ENCODE peak calls at places on chromosomes 2 and 18, in four cellular contexts. One of them, this sample, is unnamed.

GRCh38 chr2:171420728-171421563 is 12.8 kb downstream of the METTL8 start:
- ATAC-seq in heart left ventricle: no peak
- ATAC-seq in naive thymus-derived CD4-positive, alpha-beta T cell: no peak
- ATAC-seq in CD4-positive, alpha-beta T cell: no peak
- ATAC-seq in this sample: peak; percentile 67

GRCh38 chr2:213752575-213752974 is 468.3 kb downstream of the SPAG16 start:
- ATAC-seq in heart left ventricle: no peak
- ATAC-seq in naive thymus-derived CD4-positive, alpha-beta T cell: no peak
- ATAC-seq in CD4-positive, alpha-beta T cell: no peak
- ATAC-seq in this sample: no peak

GRCh38 chr2:119307419-119308140 is 59.1 kb downstream of the C2orf76 start:
- ATAC-seq in heart left ventricle: no peak
- ATAC-seq in naive thymus-derived CD4-positive, alpha-beta T cell: no peak
- ATAC-seq in CD4-positive, alpha-beta T cell: no peak
- ATAC-seq in this sample: no peak

GRCh38 chr2:147632193-147632592 is 212.6 kb upstream of the ACVR2A start:
- ATAC-seq in heart left ventricle: peak; percentile 39
- ATAC-seq in naive thymus-derived CD4-positive, alpha-beta T cell: no peak
- ATAC-seq in CD4-positive, alpha-beta T cell: no peak
- ATAC-seq in this sample: no peak

GRCh38 chr2:178480227-178481181 is at the start of gene PLEKHA3:
- ATAC-seq in heart left ventricle: peak; percentile 90
- ATAC-seq in naive thymus-derived CD4-positive, alpha-beta T cell: peak; percentile 73
- ATAC-seq in CD4-positive, alpha-beta T cell: peak; percentile 35
- ATAC-seq in this sample: peak; percentile 90

GRCh38 chr2:219086215-219086614 is 25.5 kb upstream of the IHH start:
- ATAC-seq in heart left ventricle: no peak
- ATAC-seq in naive thymus-derived CD4-positive, alpha-beta T cell: peak; percentile 41
- ATAC-seq in CD4-positive, alpha-beta T cell: no peak
- ATAC-seq in this sample: no peak

GRCh38 chr2:129764376-129765325 is 214.8 kb upstream of the RAB6C start:
- ATAC-seq in heart left ventricle: no peak
- ATAC-seq in naive thymus-derived CD4-positive, alpha-beta T cell: no peak
- ATAC-seq in CD4-positive, alpha-beta T cell: no peak
- ATAC-seq in this sample: no peak

GRCh38 chr2:54981409-54981808 is 68.8 kb downstream of the RTN4 start:
- ATAC-seq in heart left ventricle: no peak
- ATAC-seq in naive thymus-derived CD4-positive, alpha-beta T cell: no peak
- ATAC-seq in CD4-positive, alpha-beta T cell: no peak
- ATAC-seq in this sample: no peak

GRCh38 chr2:3807853-3808252 is 104.5 kb downstream of the DCDC2C start:
- ATAC-seq in heart left ventricle: no peak
- ATAC-seq in naive thymus-derived CD4-positive, alpha-beta T cell: no peak
- ATAC-seq in CD4-positive, alpha-beta T cell: no peak
- ATAC-seq in this sample: no peak

GRCh38 chr18:76960528-76961035 is 138.2 kb downstream of the ZNF236 start:
- ATAC-seq in heart left ventricle: no peak
- ATAC-seq in naive thymus-derived CD4-positive, alpha-beta T cell: no peak
- ATAC-seq in CD4-positive, alpha-beta T cell: no peak
- ATAC-seq in this sample: no peak

GRCh38 chr18:12027046-12027445 is 45.7 kb downstream of the IMPA2 start:
- ATAC-seq in heart left ventricle: peak; percentile 92
- ATAC-seq in naive thymus-derived CD4-positive, alpha-beta T cell: no peak
- ATAC-seq in CD4-positive, alpha-beta T cell: no peak
- ATAC-seq in this sample: no peak

GRCh38 chr2:10835052-10835970 is 22.7 kb upstream of the PDIA6 start:
- ATAC-seq in heart left ventricle: peak; percentile 85
- ATAC-seq in naive thymus-derived CD4-positive, alpha-beta T cell: peak; percentile 71
- ATAC-seq in CD4-positive, alpha-beta T cell: peak; percentile 78
- ATAC-seq in this sample: peak; percentile 79

GRCh38 chr2:45892757-45893156 is 241.3 kb downstream of the PRKCE start:
- ATAC-seq in heart left ventricle: no peak
- ATAC-seq in naive thymus-derived CD4-positive, alpha-beta T cell: no peak
- ATAC-seq in CD4-positive, alpha-beta T cell: no peak
- ATAC-seq in this sample: no peak

GRCh38 chr18:22570492-22570891 is 152.8 kb upstream of the CTAGE1 start:
- ATAC-seq in heart left ventricle: no peak
- ATAC-seq in naive thymus-derived CD4-positive, alpha-beta T cell: no peak
- ATAC-seq in CD4-positive, alpha-beta T cell: no peak
- ATAC-seq in this sample: no peak

GRCh38 chr2:188811522-188811921 is 162.7 kb upstream of the COL3A1 start:
- ATAC-seq in heart left ventricle: peak; percentile 92
- ATAC-seq in naive thymus-derived CD4-positive, alpha-beta T cell: no peak
- ATAC-seq in CD4-positive, alpha-beta T cell: no peak
- ATAC-seq in this sample: no peak

GRCh38 chr2:172270278-172271079 is 156.9 kb upstream of the ITGA6 start:
- ATAC-seq in heart left ventricle: no peak
- ATAC-seq in naive thymus-derived CD4-positive, alpha-beta T cell: no peak
- ATAC-seq in CD4-positive, alpha-beta T cell: no peak
- ATAC-seq in this sample: no peak

GRCh38 chr2:181552808-181553207 is 95.6 kb downstream of the ITGA4 start:
- ATAC-seq in heart left ventricle: no peak
- ATAC-seq in naive thymus-derived CD4-positive, alpha-beta T cell: no peak
- ATAC-seq in CD4-positive, alpha-beta T cell: no peak
- ATAC-seq in this sample: no peak

GRCh38 chr2:203688798-203689197 is 17.6 kb upstream of the CD28 start:
- ATAC-seq in heart left ventricle: peak; percentile 70
- ATAC-seq in naive thymus-derived CD4-positive, alpha-beta T cell: peak; percentile 51
- ATAC-seq in CD4-positive, alpha-beta T cell: no peak
- ATAC-seq in this sample: peak; percentile 72

GRCh38 chr2:142037051-142037450 is 93.8 kb downstream of the LRP1B start:
- ATAC-seq in heart left ventricle: no peak
- ATAC-seq in naive thymus-derived CD4-positive, alpha-beta T cell: no peak
- ATAC-seq in CD4-positive, alpha-beta T cell: no peak
- ATAC-seq in this sample: no peak

GRCh38 chr2:24935145-24935544 is 15.1 kb upstream of the ADCY3 start:
- ATAC-seq in heart left ventricle: no peak
- ATAC-seq in naive thymus-derived CD4-positive, alpha-beta T cell: no peak
- ATAC-seq in CD4-positive, alpha-beta T cell: no peak
- ATAC-seq in this sample: no peak

GRCh38 chr18:79720359-79720733 is 40.7 kb downstream of the CTDP1 start:
- ATAC-seq in heart left ventricle: no peak
- ATAC-seq in naive thymus-derived CD4-positive, alpha-beta T cell: no peak
- ATAC-seq in CD4-positive, alpha-beta T cell: no peak
- ATAC-seq in this sample: no peak

GRCh38 chr2:120133572-120134244 is 89.5 kb downstream of the TMEM185B start:
- ATAC-seq in heart left ventricle: no peak
- ATAC-seq in naive thymus-derived CD4-positive, alpha-beta T cell: no peak
- ATAC-seq in CD4-positive, alpha-beta T cell: no peak
- ATAC-seq in this sample: no peak

GRCh38 chr2:211458974-211459373 is 902.6 kb downstream of the CPS1 start:
- ATAC-seq in heart left ventricle: no peak
- ATAC-seq in naive thymus-derived CD4-positive, alpha-beta T cell: no peak
- ATAC-seq in CD4-positive, alpha-beta T cell: no peak
- ATAC-seq in this sample: no peak

GRCh38 chr2:200477667-200478121 is 32.2 kb downstream of the KCTD18 start:
- ATAC-seq in heart left ventricle: peak; percentile 84
- ATAC-seq in naive thymus-derived CD4-positive, alpha-beta T cell: no peak
- ATAC-seq in CD4-positive, alpha-beta T cell: no peak
- ATAC-seq in this sample: no peak

GRCh38 chr2:107992069-107992468 is 5.7 kb downstream of the SLC5A7 start:
- ATAC-seq in heart left ventricle: no peak
- ATAC-seq in naive thymus-derived CD4-positive, alpha-beta T cell: no peak
- ATAC-seq in CD4-positive, alpha-beta T cell: no peak
- ATAC-seq in this sample: no peak

GRCh38 chr2:221676566-221677172 is 104.6 kb upstream of the EPHA4 start:
- ATAC-seq in heart left ventricle: no peak
- ATAC-seq in naive thymus-derived CD4-positive, alpha-beta T cell: no peak
- ATAC-seq in CD4-positive, alpha-beta T cell: no peak
- ATAC-seq in this sample: no peak

GRCh38 chr2:157792345-157793052 is 83.6 kb downstream of the ACVR1 start:
- ATAC-seq in heart left ventricle: peak; percentile 9
- ATAC-seq in naive thymus-derived CD4-positive, alpha-beta T cell: no peak
- ATAC-seq in CD4-positive, alpha-beta T cell: no peak
- ATAC-seq in this sample: no peak

GRCh38 chr18:61334951-61335736 is 1.9 kb downstream of the CDH20 start:
- ATAC-seq in heart left ventricle: no peak
- ATAC-seq in naive thymus-derived CD4-positive, alpha-beta T cell: no peak
- ATAC-seq in CD4-positive, alpha-beta T cell: no peak
- ATAC-seq in this sample: no peak

GRCh38 chr2:21034972-21035279 is 8.9 kb downstream of the APOB start:
- ATAC-seq in heart left ventricle: no peak
- ATAC-seq in naive thymus-derived CD4-positive, alpha-beta T cell: no peak
- ATAC-seq in CD4-positive, alpha-beta T cell: no peak
- ATAC-seq in this sample: no peak

GRCh38 chr18:79717059-79717458 is 37.5 kb downstream of the CTDP1 start:
- ATAC-seq in heart left ventricle: no peak
- ATAC-seq in naive thymus-derived CD4-positive, alpha-beta T cell: peak; percentile 28
- ATAC-seq in CD4-positive, alpha-beta T cell: no peak
- ATAC-seq in this sample: peak; percentile 41

GRCh38 chr2:159137511-159138101 is 148.9 kb downstream of the WDSUB1 start:
- ATAC-seq in heart left ventricle: peak; percentile 29
- ATAC-seq in naive thymus-derived CD4-positive, alpha-beta T cell: no peak
- ATAC-seq in CD4-positive, alpha-beta T cell: no peak
- ATAC-seq in this sample: no peak

GRCh38 chr18:35746826-35747339 is 165.3 kb downstream of the GALNT1 start:
- ATAC-seq in heart left ventricle: no peak
- ATAC-seq in naive thymus-derived CD4-positive, alpha-beta T cell: no peak
- ATAC-seq in CD4-positive, alpha-beta T cell: no peak
- ATAC-seq in this sample: no peak

GRCh38 chr18:13809521-13810252 is 14.3 kb upstream of the MC5R start:
- ATAC-seq in heart left ventricle: no peak
- ATAC-seq in naive thymus-derived CD4-positive, alpha-beta T cell: no peak
- ATAC-seq in CD4-positive, alpha-beta T cell: no peak
- ATAC-seq in this sample: no peak

GRCh38 chr2:20632446-20632990 is 18.4 kb downstream of the HS1BP3 start:
- ATAC-seq in heart left ventricle: no peak
- ATAC-seq in naive thymus-derived CD4-positive, alpha-beta T cell: no peak
- ATAC-seq in CD4-positive, alpha-beta T cell: no peak
- ATAC-seq in this sample: no peak

This sample was measured in stimulated activated memory B cell treated with anti-CD40 and anti-IgM and Interleukin-4, amounts not matched to agents 10 μg/mL and 1 μg/mL and 100 μg/mL, for 72 hours.